ENCODE peak calls at places on chromosome 1, in nine cellular contexts. W, O, C, J, G, M, B, N and F are unnamed samples.

GRCh38 chr1:20271498-20272400 is 18.9 kb upstream of the VWA5B1 start:
- DNase-seq in W (no peak), O (peak), C (no peak), J (no peak), G (no peak), M (no peak), B (no peak), N (no peak), F (no peak)

GRCh38 chr1:54804471-54805132 is 3.5 kb upstream of the TTC22 start:
- DNase-seq in W (peak), O (peak), C (no peak), J (no peak), G (peak), M (peak), B (no peak), N (no peak), F (no peak)

GRCh38 chr1:85087659-85088407 is 39.5 kb upstream of the MCOLN3 start:
- DNase-seq in W (no peak), O (peak), C (no peak), J (no peak), G (no peak), M (no peak), B (no peak), N (no peak), F (no peak)

GRCh38 chr1:209850342-209850979 is 22.7 kb downstream of the UTP25 start:
- DNase-seq in W (peak), O (peak), C (peak), J (peak), G (peak), M (peak), B (peak), N (no peak), F (no peak)

GRCh38 chr1:235958021-235958420 is 91.3 kb upstream of the LYST start:
- DNase-seq in W (no peak), O (no peak), C (no peak), J (no peak), G (no peak), M (no peak), B (no peak), N (no peak), F (no peak)

GRCh38 chr1:234899041-234899787 is 229.4 kb downstream of the TOMM20 start:
- DNase-seq in W (peak), O (no peak), C (no peak), J (no peak), G (peak), M (peak), B (no peak), N (no peak), F (no peak)

GRCh38 chr1:10703702-10704101 is 92.7 kb downstream of the CASZ1 start:
- DNase-seq in W (no peak), O (no peak), C (no peak), J (no peak), G (no peak), M (no peak), B (no peak), N (no peak), F (no peak)

GRCh38 chr1:113429461-113430153 is 39.3 kb downstream of the MAGI3 start:
- DNase-seq in W (peak), O (peak), C (no peak), J (peak), G (peak), M (peak), B (no peak), N (no peak), F (no peak)

GRCh38 chr1:155888481-155888880 is 22.7 kb downstream of the RIT1 start:
- DNase-seq in W (no peak), O (no peak), C (no peak), J (no peak), G (no peak), M (peak), B (no peak), N (no peak), F (no peak)

GRCh38 chr1:235783148-235783776 is 83.4 kb downstream of the LYST start:
- DNase-seq in W (peak), O (peak), C (no peak), J (peak), G (peak), M (peak), B (no peak), N (no peak), F (peak)

GRCh38 chr1:60463146-60463545 is 389.6 kb upstream of the C1orf87 start:
- DNase-seq in W (no peak), O (no peak), C (no peak), J (no peak), G (no peak), M (no peak), B (no peak), N (no peak), F (no peak)